ENCODE peak calls at places on chromosomes 13 and 19, in five cellular contexts. I is neural progenitor cell; U is AG04450; C is Panc1; N is CD4-positive, alpha-beta T cell. H is an unnamed sample.

GRCh38 chr13:26061947-26062346 is 10.1 kb upstream of the SHISA2 start:
- DNase-seq in I (no peak), N (no peak), U (peak), C (no peak), H (no peak)

GRCh38 chr13:110546389-110546788 is 15.1 kb downstream of the RAB20 start:
- DNase-seq in U (no peak), N (no peak), I (no peak), C (no peak), H (no peak)

GRCh38 chr19:35229601-35230000 is 1.1 kb upstream of the FAM187B start:
- DNase-seq in N (no peak), C (no peak), U (no peak), I (no peak), H (no peak)

GRCh38 chr19:16001481-16002312 is 52.9 kb downstream of the OR10H4 start:
- DNase-seq in I (no peak), U (peak), C (no peak), N (peak), H (no peak)

GRCh38 chr19:15393963-15394362 is 14.4 kb upstream of the AKAP8 start:
- DNase-seq in C (no peak), N (no peak), U (no peak), I (no peak), H (no peak)

GRCh38 chr13:45055198-45055901 is 65.0 kb upstream of the GTF2F2 start:
- DNase-seq in C (peak), I (no peak), U (peak), N (no peak), H (no peak)

GRCh38 chr19:13042443-13043130 is 47.3 kb downstream of the NFIX start:
- DNase-seq in N (no peak), U (no peak), I (no peak), C (no peak), H (no peak)

GRCh38 chr13:54627973-54628372 is 1599.4 kb downstream of the OLFM4 start:
- DNase-seq in I (no peak), U (no peak), N (no peak), C (no peak), H (no peak)

GRCh38 chr19:19540707-19541515 is 2.8 kb downstream of the CILP2 start:
- DNase-seq in N (peak), C (no peak), I (peak), U (no peak), H (no peak)

GRCh38 chr19:31350693-31351211 is 1.5 kb upstream of the TSHZ3 start:
- DNase-seq in I (peak), U (no peak), C (no peak), N (no peak), H (peak)

GRCh38 chr13:74287672-74288169 is 153.5 kb upstream of the KLF12 start:
- DNase-seq in I (peak), N (peak), U (peak), C (no peak), H (peak)

GRCh38 chr13:51760592-51760991 is 43.4 kb downstream of the DHRS12 start:
- DNase-seq in U (no peak), N (no peak), C (no peak), I (no peak), H (no peak)

GRCh38 chr13:83880275-83881027 is 1.8 kb downstream of the SLITRK1 start:
- DNase-seq in N (no peak), U (no peak), C (no peak), I (peak), H (no peak)

GRCh38 chr19:31066385-31066784 is 282.9 kb downstream of the TSHZ3 start:
- DNase-seq in U (peak), N (no peak), C (peak), I (no peak), H (no peak)

GRCh38 chr19:20167020-20167644 is at the start of gene ZNF486:
- DNase-seq in C (peak), N (peak), U (peak), I (peak), H (peak)

GRCh38 chr19:11244846-11245589 is 5.6 kb downstream of the ANGPTL8 start:
- DNase-seq in C (no peak), N (no peak), I (no peak), U (no peak), H (no peak)

GRCh38 chr19:49654581-49654980 is 11.1 kb downstream of the IRF3 start:
- DNase-seq in I (no peak), C (no peak), U (no peak), N (no peak), H (no peak)

GRCh38 chr19:17220207-17220758 is 5.1 kb downstream of the USE1 start:
- DNase-seq in C (no peak), U (no peak), N (no peak), I (no peak), H (no peak)

GRCh38 chr13:64164435-64164834 is 2748.8 kb upstream of the PCDH20 start:
- DNase-seq in N (no peak), C (no peak), U (no peak), I (no peak), H (no peak)

GRCh38 chr19:45455707-45456499 is 11.9 kb upstream of the FOSB start:
- DNase-seq in U (peak), I (peak), N (peak), C (peak), H (peak)

GRCh38 chr13:83327091-83327490 is 555.2 kb downstream of the SLITRK1 start:
- DNase-seq in I (no peak), N (no peak), U (no peak), C (no peak), H (no peak)

GRCh38 chr13:66329988-66330429 is 900.1 kb downstream of the PCDH9 start:
- DNase-seq in I (no peak), U (no peak), N (no peak), C (no peak), H (no peak)

GRCh38 chr19:40802300-40803169 is 3.5 kb downstream of the EGLN2 start:
- DNase-seq in N (no peak), I (no peak), U (no peak), C (no peak), H (peak)

GRCh38 chr13:103431880-103432279 is 365.7 kb upstream of the SLC10A2 start:
- DNase-seq in U (no peak), C (no peak), I (no peak), N (no peak), H (no peak)

GRCh38 chr19:10553943-10554381 is 10.3 kb downstream of the ATG4D start:
- DNase-seq in U (no peak), N (peak), I (no peak), C (no peak), H (no peak)

GRCh38 chr13:41613984-41614581 is 156.7 kb downstream of the RGCC start:
- DNase-seq in U (peak), C (no peak), N (no peak), I (peak), H (peak)

GRCh38 chr19:44626067-44626624 is 12.8 kb downstream of the IGSF23 start:
- DNase-seq in C (no peak), N (no peak), U (peak), I (no peak), H (no peak)

GRCh38 chr13:69704311-69704710 is 403.3 kb upstream of the ATXN8OS start:
- DNase-seq in C (no peak), I (no peak), U (no peak), N (no peak), H (no peak)

GRCh38 chr13:50340566-50341287 is 325.5 kb downstream of the KCNRG start:
- DNase-seq in C (no peak), U (no peak), I (peak), N (no peak), H (no peak)

GRCh38 chr13:108734676-108735075 is 105.3 kb downstream of the MYO16 start:
- DNase-seq in U (no peak), I (peak), C (no peak), N (no peak), H (no peak)

GRCh38 chr19:54460230-54461005 is 3.2 kb downstream of the LENG9 start:
- DNase-seq in C (no peak), U (no peak), N (no peak), I (no peak), H (no peak)

GRCh38 chr19:5228932-5229777 is 111.5 kb downstream of the PTPRS start:
- DNase-seq in C (no peak), U (no peak), I (no peak), N (no peak), H (no peak)

GRCh38 chr19:56525214-56525860 is 13.4 kb upstream of the ZFP28 start:
- DNase-seq in C (no peak), N (no peak), I (no peak), U (no peak), H (no peak)

GRCh38 chr19:55251296-55252081 is 7.3 kb downstream of the PPP6R1 start:
- DNase-seq in U (no peak), I (no peak), N (no peak), C (no peak), H (no peak)

GRCh38 chr13:109816112-109816978 is 30.0 kb upstream of the IRS2 start:
- DNase-seq in C (no peak), N (no peak), U (no peak), I (no peak), H (no peak)

GRCh38 chr13:52931913-52932312 is 83.5 kb upstream of the PCDH8 start:
- DNase-seq in U (no peak), I (peak), N (no peak), C (no peak), H (no peak)

DNA sequence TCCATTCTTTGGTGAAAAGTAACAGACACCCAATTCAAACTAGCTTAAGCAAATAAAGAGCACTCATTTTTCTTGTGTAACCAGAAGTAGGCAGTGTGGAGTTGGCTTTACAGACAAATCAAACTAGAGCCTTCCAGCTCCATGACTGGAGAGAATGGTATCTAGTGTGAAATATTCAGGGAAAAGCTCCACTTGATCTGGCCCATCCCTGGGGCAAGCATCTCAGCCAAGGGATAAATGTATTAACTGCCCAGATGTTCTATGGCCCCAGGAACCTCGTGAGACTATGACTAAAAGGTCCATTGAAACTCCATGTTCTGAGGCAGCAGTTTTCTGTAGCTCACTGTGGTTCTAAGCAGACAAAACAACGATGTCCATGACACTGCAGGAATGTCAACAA is 49.9 kb downstream of the TBC1D4 start:
- DNase-seq in U (no peak), N (no peak), C (no peak), I (no peak), H (no peak)
- TF ChIP-seq CTCF in U (no peak), N (no peak), C (peak), I (no peak), H (no peak)

DNA sequence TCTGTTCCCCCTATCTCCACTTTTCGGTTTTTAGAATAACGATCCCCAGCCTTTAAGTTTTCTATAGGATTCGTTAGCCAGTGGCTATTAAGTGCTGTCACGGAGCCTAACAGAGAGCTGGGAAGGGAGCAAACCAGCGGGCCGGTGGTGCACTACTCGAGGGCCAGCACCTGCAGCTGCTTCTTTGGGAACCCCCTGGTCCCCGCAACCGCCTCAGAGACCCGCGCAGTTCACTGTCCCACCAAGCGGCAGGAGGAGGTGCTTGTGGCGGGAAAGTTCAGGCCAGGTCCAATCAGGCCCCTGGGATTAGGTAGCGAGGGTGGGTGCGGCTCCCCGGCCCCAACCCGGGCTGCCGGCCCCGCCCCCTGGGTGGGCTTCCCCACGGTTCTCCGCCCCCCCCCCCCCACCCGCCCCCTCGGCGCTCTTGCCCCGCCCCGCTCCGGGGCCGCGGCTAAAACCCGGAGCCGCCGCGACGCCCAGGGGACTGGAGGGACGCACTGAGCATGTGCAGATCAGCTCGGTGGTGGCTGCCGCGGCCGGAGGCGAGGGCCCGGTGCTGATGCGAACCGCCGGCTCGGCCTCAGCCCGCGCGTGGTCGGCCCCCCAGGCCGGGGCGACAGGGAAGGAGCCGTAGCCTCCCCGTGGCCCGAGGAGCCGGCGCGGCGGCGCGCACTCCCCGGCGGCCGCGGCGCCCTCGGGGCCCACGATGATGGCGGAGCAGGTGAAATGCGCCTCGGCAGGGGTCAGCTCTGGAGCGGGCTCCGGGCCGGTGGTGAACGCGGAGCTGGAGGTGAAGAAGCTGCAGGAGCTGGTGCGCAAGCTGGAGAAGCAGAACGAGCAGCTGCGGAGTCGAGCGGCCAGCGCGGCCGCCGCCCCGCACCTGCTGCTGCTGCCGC is at the start of gene SLAIN1:
- DNase-seq in U (no peak), N (peak), I (peak), C (no peak), H (peak)
- H3K27ac ChIP-seq in U (no peak), N (peak), I (peak), C (no peak), H (peak)

GRCh38 chr19:50804420-50805272 is 14.4 kb downstream of the ACP4 start:
- DNase-seq in C (peak), N (peak), I (peak), U (peak), H (peak)

GRCh38 chr19:50808856-50809255 is 14.7 kb downstream of the KLK1 start:
- DNase-seq in I (no peak), U (no peak), C (no peak), N (no peak), H (no peak)

GRCh38 chr19:50798943-50799851 is 9.0 kb downstream of the ACP4 start:
- DNase-seq in I (no peak), C (no peak), U (no peak), N (no peak), H (no peak)

GRCh38 chr19:50801107-50801506 is 10.9 kb downstream of the ACP4 start:
- DNase-seq in C (no peak), I (no peak), N (no peak), U (no peak), H (no peak)

DNA sequence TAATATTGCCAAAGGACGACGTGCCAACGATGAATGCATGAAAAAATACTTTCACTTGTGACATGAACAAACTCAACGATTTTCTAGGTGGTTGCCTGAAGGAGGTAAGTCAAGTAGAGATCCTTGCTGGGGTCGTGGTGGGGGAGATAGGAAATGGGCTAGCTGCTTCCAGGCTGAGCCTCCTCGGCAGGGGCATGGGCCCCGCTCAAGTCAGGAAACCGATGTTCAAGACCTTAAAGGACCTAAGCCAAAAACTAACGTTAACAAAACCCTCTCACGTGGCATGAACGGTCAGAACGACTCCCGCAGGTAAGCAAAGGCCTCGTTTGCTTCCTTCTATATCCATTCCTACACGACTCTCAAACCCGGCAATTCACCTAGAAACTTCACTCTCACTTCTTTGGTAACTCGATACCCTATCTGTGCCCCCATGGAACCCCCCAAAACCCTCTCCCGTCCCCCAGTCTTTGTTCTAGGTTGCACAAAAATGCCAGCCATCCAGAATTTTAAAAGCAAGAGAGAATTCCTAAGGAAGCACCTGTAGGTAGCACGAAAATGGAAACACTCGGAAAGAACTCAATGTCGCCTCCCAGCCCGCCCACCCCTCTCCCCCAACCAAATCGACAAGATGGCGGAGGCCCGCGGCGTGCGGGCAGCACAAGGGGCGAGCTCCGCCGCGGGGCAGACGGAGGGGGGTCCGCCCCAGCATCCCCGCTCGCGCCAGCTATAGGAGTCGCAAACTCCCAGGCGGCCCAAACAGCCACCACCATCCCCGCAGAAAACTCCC is 13.6 kb downstream of the ACP4 start:
- DNase-seq in U (no peak), I (peak), N (no peak), C (no peak), H (no peak)
- TF ChIP-seq CTCF in U (no peak), I (no peak), N (no peak), C (no peak), H (no peak)

GRCh38 chr13:35228536-35228935 is 248.0 kb downstream of the MAB21L1 start:
- DNase-seq in U (no peak), N (no peak), I (no peak), C (no peak), H (no peak)
- H3K27ac ChIP-seq in U (no peak), N (no peak), I (no peak), C (no peak), H (no peak)

GRCh38 chr13:60494296-60494695 is 97.3 kb downstream of the TDRD3 start:
- DNase-seq in I (no peak), U (no peak), N (no peak), C (no peak), H (no peak)
- TF ChIP-seq CTCF in I (no peak), U (no peak), N (no peak), C (no peak), H (no peak)

DNA sequence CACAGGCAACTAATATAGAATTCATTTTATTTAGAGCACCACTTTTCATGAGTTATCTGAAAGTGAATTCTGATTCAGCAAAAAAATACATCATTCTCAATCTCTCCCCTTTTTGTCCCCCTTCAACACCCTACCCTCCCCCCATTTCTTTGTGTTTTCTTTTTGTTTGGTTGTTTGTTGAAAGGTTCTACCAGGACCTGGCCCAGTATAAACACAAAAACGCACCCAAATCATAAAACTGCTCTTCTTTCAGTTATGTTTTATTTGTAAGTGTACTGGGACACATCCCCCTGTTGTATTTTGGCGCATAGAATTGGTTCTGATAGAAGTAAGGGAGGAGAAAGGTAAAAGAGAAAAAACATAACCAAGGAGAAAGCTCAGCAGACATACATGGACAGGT is 4.4 kb downstream of the POU4F1 start:
- DNase-seq in I (no peak), U (no peak), N (no peak), C (no peak), H (no peak)
- H3K27ac ChIP-seq in I (no peak), U (no peak), N (no peak), C (no peak), H (no peak)

DNA sequence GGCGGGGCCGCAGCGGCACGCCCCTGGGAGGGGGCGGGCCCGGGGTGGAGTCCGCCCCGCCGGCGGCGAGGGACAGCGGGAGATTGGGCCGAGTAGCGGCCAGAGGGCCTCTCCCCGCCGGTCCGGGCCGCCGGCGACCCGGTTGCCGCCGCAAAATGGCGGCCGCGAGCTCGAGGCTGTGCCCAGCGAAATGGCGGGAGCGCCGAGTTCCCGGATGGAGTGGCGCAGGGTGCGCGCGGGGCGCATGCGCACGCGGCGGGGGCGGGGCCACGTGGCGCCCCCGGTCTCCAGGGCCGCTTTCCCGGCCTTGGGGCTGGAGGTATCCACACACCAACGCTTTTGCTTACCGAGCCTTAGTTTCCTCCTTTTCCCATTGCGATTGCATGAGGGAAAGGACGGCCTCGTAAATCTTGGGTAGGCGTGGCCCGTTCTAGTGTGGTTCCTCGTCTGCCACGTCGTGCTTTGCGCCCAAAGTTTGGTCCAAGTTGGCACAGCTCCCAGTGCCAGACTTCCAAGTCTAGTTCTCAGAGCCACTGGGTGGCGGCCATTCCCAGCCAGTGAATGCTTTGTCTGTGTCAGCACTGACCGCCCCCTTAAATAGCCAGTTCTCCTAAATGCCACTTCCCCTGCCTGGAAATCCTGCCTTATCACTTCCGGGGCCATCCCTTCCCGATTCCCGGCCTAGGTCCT is 491 bp downstream of the CIRBP start:
- DNase-seq in N (peak), C (no peak), I (peak), U (no peak), H (peak)
- TF ChIP-seq CTCF in N (no peak), C (no peak), I (no peak), U (no peak), H (no peak)